ENCODE peak calls at places on chromosome 17, in five cellular contexts. N is WTC11, L is K562, T is GM12878, Q is HepG2. A is an unnamed sample.

GRCh38 chr17:40561871-40562611 is 3.2 kb downstream of the CCR7 start:
- DNase-seq in N (peak), L (no peak), T (peak), Q (no peak), A (no peak)

GRCh38 chr17:82896071-82897000 is 56.5 kb upstream of the ZNF750 start:
- DNase-seq in N (no peak), L (no peak), T (no peak), Q (no peak), A (no peak)

GRCh38 chr17:74713199-74713755 is 554 bp upstream of the CD300LF start:
- DNase-seq in N (no peak), L (no peak), T (no peak), Q (no peak), A (no peak)

GRCh38 chr17:79125503-79125902 is 50.9 kb downstream of the ENGASE start:
- DNase-seq in N (no peak), L (no peak), T (no peak), Q (no peak), A (no peak)

GRCh38 chr17:66580601-66581385 is 254.1 kb upstream of the CACNG5 start:
- DNase-seq in N (no peak), L (peak), T (no peak), Q (no peak), A (no peak)

GRCh38 chr17:5419959-5420653 is at the start of gene RPAIN:
- DNase-seq in N (peak), L (peak), T (no peak), Q (peak), A (peak)

GRCh38 chr17:48333034-48333491 is 97.0 kb downstream of the SKAP1 start:
- DNase-seq in N (no peak), L (no peak), T (no peak), Q (no peak), A (no peak)

GRCh38 chr17:55402374-55402773 is 19.3 kb downstream of the MMD start:
- DNase-seq in N (no peak), L (no peak), T (no peak), Q (no peak), A (no peak)

GRCh38 chr17:82957469-82957795 is 117.6 kb upstream of the ZNF750 start:
- DNase-seq in N (peak), L (no peak), T (no peak), Q (no peak), A (no peak)

GRCh38 chr17:48554412-48555090 is 9.6 kb upstream of the HOXB2 start:
- DNase-seq in N (no peak), L (no peak), T (no peak), Q (no peak), A (no peak)

GRCh38 chr17:55706808-55707773 is 15.6 kb downstream of the TMEM100 start:
- DNase-seq in N (peak), L (no peak), T (no peak), Q (no peak), A (no peak)

GRCh38 chr17:82876602-82877391 is 37.0 kb upstream of the ZNF750 start:
- DNase-seq in N (peak), L (peak), T (no peak), Q (peak), A (no peak)

GRCh38 chr17:82615084-82616020 is 32.9 kb downstream of the WDR45B start:
- DNase-seq in N (peak), L (no peak), T (no peak), Q (peak), A (peak)

GRCh38 chr17:56441331-56441730 is 152.2 kb upstream of the NOG start:
- DNase-seq in N (no peak), L (no peak), T (no peak), Q (no peak), A (no peak)

GRCh38 chr17:66667491-66668030 is 167.4 kb upstream of the CACNG5 start:
- DNase-seq in N (no peak), L (no peak), T (peak), Q (no peak), A (no peak)

GRCh38 chr17:61279476-61280145 is 120.0 kb upstream of the TBX2 start:
- DNase-seq in N (no peak), L (no peak), T (no peak), Q (no peak), A (no peak)

GRCh38 chr17:69967910-69968411 is 107.1 kb upstream of the KCNJ16 start:
- DNase-seq in N (no peak), L (no peak), T (no peak), Q (no peak), A (no peak)

GRCh38 chr17:51298508-51299371 is 38.4 kb downstream of the UTP18 start:
- DNase-seq in N (no peak), L (peak), T (no peak), Q (peak), A (no peak)

GRCh38 chr17:4163951-4164350 is 21.0 kb downstream of the CYB5D2 start:
- DNase-seq in N (no peak), L (peak), T (no peak), Q (no peak), A (no peak)

GRCh38 chr17:46879101-46879500 is 27.7 kb downstream of the WNT9B start:
- DNase-seq in N (no peak), L (no peak), T (no peak), Q (no peak), A (no peak)

GRCh38 chr17:66002807-66003206 is 189.1 kb downstream of the CEP112 start:
- DNase-seq in N (no peak), L (no peak), T (no peak), Q (no peak), A (no peak)

GRCh38 chr17:69802045-69802740 is 272.8 kb upstream of the KCNJ16 start:
- DNase-seq in N (no peak), L (no peak), T (no peak), Q (no peak), A (no peak)

GRCh38 chr17:75642221-75643032 is 9.2 kb downstream of the SMIM5 start:
- DNase-seq in N (no peak), L (peak), T (no peak), Q (no peak), A (no peak)

GRCh38 chr17:77778636-77779524 is 179.6 kb upstream of the TNRC6C start:
- DNase-seq in N (no peak), L (no peak), T (no peak), Q (no peak), A (no peak)

GRCh38 chr17:59756236-59756818 is 48.9 kb downstream of the VMP1 start:
- DNase-seq in N (no peak), L (no peak), T (no peak), Q (peak), A (no peak)

GRCh38 chr17:7330099-7331015 is 1.2 kb upstream of the NEURL4 start:
- DNase-seq in N (peak), L (peak), T (no peak), Q (peak), A (peak)

GRCh38 chr17:8155341-8156173 is 3.4 kb upstream of the PER1 start:
- DNase-seq in N (no peak), L (no peak), T (no peak), Q (no peak), A (no peak)

GRCh38 chr17:7651959-7652658 is 1.4 kb downstream of the ATP1B2 start:
- DNase-seq in N (no peak), L (no peak), T (no peak), Q (no peak), A (no peak)

GRCh38 chr17:21354796-21355385 is 21.3 kb upstream of the KCNJ12 start:
- DNase-seq in N (no peak), L (no peak), T (no peak), Q (no peak), A (no peak)

GRCh38 chr17:21352221-21352980 is 23.8 kb upstream of the KCNJ12 start:
- DNase-seq in N (no peak), L (no peak), T (no peak), Q (no peak), A (no peak)

GRCh38 chr17:21353326-21354010 is 22.7 kb upstream of the KCNJ12 start:
- DNase-seq in N (no peak), L (no peak), T (no peak), Q (no peak), A (no peak)

GRCh38 chr17:21352981-21353265 is 23.2 kb upstream of the KCNJ12 start:
- DNase-seq in N (no peak), L (no peak), T (no peak), Q (no peak), A (no peak)

DNA sequence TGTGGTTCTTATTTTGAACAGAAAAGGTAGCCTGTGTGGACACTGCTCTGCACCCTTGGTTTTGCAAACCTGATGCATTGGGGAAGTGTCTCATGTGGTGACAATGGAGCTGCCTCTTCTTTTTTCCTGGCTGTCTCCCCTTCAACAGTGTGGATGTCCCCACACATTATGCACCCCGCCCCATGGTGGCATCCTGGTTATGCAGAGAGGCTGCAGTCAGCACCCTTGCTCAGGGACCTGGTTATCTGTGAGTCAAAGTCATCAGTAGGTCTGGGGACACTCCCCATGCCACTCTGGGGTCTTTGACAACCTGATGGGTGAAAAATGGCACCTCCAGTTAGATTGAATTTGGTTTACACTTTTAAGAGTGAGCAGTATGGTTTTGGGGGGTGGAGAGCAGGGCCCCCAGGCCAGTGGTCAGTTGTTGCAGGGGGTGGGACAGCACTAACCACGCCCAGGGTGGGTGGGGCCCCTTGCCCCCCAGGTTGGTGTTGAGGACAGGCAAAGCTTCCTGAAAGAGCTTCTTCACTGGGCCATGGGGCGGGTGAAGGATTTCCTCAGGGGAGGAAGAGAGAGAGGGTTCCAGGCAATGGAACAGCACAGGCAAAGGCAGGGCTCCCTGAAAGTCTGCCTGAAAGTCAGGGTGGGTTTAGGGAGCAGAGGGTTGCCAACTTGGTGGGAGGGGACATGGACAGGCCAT is 24.6 kb upstream of the KCNJ12 start:
- DNase-seq in N (no peak), L (no peak), T (no peak), Q (no peak), A (no peak)
- TF ChIP-seq ATF2 in N (no peak), L (no peak), T (no peak), Q (no peak), A (no peak)

GRCh38 chr17:43613911-43614310 is 47.8 kb downstream of the MEOX1 start:
- DNase-seq in N (no peak), L (no peak), T (no peak), Q (no peak), A (no peak)

GRCh38 chr17:43615330-43615729 is 46.4 kb downstream of the MEOX1 start:
- DNase-seq in N (no peak), L (no peak), T (no peak), Q (no peak), A (no peak)

GRCh38 chr17:43614560-43614959 is 47.2 kb downstream of the MEOX1 start:
- DNase-seq in N (no peak), L (no peak), T (no peak), Q (no peak), A (no peak)

GRCh38 chr17:43616865-43617264 is 44.9 kb downstream of the MEOX1 start:
- DNase-seq in N (no peak), L (no peak), T (no peak), Q (no peak), A (no peak)

GRCh38 chr17:43615952-43616351 is 45.8 kb downstream of the MEOX1 start:
- DNase-seq in N (no peak), L (no peak), T (no peak), Q (no peak), A (no peak)
- TF ChIP-seq ATF2 in N (no peak), L (no peak), T (no peak), Q (no peak), A (no peak)

GRCh38 chr17:9957244-9957643 is 52.2 kb upstream of the RCVRN start:
- DNase-seq in N (no peak), L (no peak), T (no peak), Q (no peak), A (no peak)
- TF ChIP-seq ATF2 in N (no peak), L (no peak), T (no peak), Q (no peak), A (no peak)

DNA sequence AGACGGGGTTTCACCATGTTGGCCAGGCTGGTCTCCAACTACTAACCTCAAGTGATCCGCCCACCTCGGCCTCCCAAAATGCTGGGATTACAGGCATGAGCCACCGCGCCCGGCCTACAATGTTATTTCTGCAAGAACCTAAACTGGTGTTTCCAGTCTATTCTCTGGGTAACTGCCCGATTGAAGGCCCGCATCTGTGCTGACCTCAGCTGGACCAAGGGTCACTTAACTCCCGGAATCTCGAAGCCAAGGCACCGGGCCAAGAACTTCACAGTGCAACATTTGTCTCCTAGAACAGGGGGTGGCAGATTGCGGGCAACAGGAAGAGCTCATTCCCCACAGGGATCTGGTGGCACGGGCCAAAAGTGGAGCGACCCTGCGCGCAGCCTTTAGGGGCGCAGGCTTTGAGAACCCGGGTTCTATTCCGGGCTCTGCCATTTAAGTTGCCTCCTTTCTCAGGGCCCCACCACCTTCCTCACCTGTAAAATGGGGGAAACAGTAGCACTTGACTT is 785 bp downstream of the SHMT1 start:
- DNase-seq in N (no peak), L (peak), T (no peak), Q (peak), A (no peak)
- TF ChIP-seq ATF2 in N (no peak), L (no peak), T (no peak), Q (no peak), A (no peak)

GRCh38 chr17:81528651-81529436 is 667 bp downstream of the FSCN2 start:
- DNase-seq in N (no peak), L (no peak), T (no peak), Q (no peak), A (no peak)
- TF ChIP-seq ATF2 in N (no peak), L (no peak), T (no peak), Q (no peak), A (no peak)

DNA sequence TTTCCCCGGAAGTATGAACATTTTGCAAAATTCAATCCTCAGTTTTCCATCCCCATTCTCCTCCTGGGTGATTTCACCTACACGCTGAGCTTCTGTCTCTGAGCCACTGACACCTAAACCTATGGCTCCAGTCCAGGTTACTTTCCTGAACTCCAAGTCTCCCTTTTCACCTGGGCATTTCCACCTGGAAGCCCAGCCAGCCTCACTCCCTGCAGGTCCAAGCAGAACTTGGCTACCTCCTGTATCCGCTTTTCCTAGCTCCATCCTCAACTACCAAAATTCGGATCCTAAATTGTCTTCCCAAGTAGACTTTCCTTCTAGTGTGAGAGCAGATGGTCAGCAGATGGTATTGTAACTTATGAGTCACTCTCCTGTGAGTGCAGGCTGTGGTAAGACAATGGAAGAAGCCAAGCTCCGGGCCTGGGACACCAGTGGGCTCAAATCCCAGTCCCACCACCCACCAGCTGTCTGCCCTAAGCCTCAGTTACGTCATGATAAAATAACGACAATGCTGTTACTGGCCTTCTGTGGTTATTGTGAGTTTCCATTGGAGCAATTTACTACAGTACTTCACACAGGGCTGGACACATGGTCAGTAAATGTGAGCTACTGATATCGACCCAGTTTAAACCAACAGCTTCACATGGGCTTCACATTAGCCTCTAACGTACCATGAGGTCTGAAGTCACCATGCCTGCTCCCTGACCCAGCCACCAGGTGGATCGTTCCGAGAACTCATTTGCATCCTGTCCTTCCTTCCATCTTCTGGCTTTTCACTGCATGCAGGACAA is 33.3 kb downstream of the PECAM1 start:
- DNase-seq in N (no peak), L (no peak), T (no peak), Q (no peak), A (no peak)
- TF ChIP-seq ATF2 in N (no peak), L (no peak), T (no peak), Q (no peak), A (no peak)

GRCh38 chr17:34797724-34798123 is 163.5 kb downstream of the CCT6B start:
- DNase-seq in N (peak), L (peak), T (no peak), Q (peak), A (peak)
- TF ChIP-seq ATF2 in N (no peak), L (no peak), T (no peak), Q (no peak), A (no peak)